ENCODE peak calls at places on chromosome 1, in ten cellular contexts. One of them, this sample, is unnamed.

GRCh38 chr1:240854367-240854766 is 242.4 kb upstream of the GREM2 start:
- DNase-seq in mesendoderm: no peak
- DNase-seq in heart right ventricle: no peak
- DNase-seq in endodermal cell: no peak
- DNase-seq in GM23338: no peak
- DNase-seq in colonic mucosa: no peak
- DNase-seq in PC-3: peak; percentile 87
- DNase-seq in PC-9: no peak
- DNase-seq in A673: no peak
- DNase-seq in spleen: no peak
- DNase-seq in this sample: no peak

GRCh38 chr1:183116416-183116815 is 69.6 kb upstream of the LAMC2 start:
- DNase-seq in mesendoderm: no peak
- DNase-seq in heart right ventricle: no peak
- DNase-seq in endodermal cell: no peak
- DNase-seq in GM23338: no peak
- DNase-seq in colonic mucosa: no peak
- DNase-seq in PC-3: no peak
- DNase-seq in PC-9: no peak
- DNase-seq in A673: no peak
- DNase-seq in spleen: no peak
- DNase-seq in this sample: no peak

GRCh38 chr1:84635261-84635848 is 54.9 kb downstream of the SSX2IP start:
- DNase-seq in mesendoderm: no peak
- DNase-seq in heart right ventricle: no peak
- DNase-seq in endodermal cell: no peak
- DNase-seq in GM23338: no peak
- DNase-seq in colonic mucosa: no peak
- DNase-seq in PC-3: no peak
- DNase-seq in PC-9: no peak
- DNase-seq in A673: no peak
- DNase-seq in spleen: no peak
- DNase-seq in this sample: no peak

GRCh38 chr1:210323957-210324356 is 4.7 kb upstream of the HHAT start:
- DNase-seq in mesendoderm: no peak
- DNase-seq in heart right ventricle: no peak
- DNase-seq in endodermal cell: no peak
- DNase-seq in GM23338: no peak
- DNase-seq in colonic mucosa: no peak
- DNase-seq in PC-3: no peak
- DNase-seq in PC-9: no peak
- DNase-seq in A673: no peak
- DNase-seq in spleen: no peak
- DNase-seq in this sample: no peak

GRCh38 chr1:204146309-204146708 is 5.5 kb downstream of the ETNK2 start:
- DNase-seq in mesendoderm: no peak
- DNase-seq in heart right ventricle: no peak
- DNase-seq in endodermal cell: no peak
- DNase-seq in GM23338: no peak
- DNase-seq in colonic mucosa: no peak
- DNase-seq in PC-3: no peak
- DNase-seq in PC-9: no peak
- DNase-seq in A673: no peak
- DNase-seq in spleen: no peak
- DNase-seq in this sample: no peak

GRCh38 chr1:102836991-102837390 is 271.3 kb downstream of the COL11A1 start:
- DNase-seq in mesendoderm: no peak
- DNase-seq in heart right ventricle: no peak
- DNase-seq in endodermal cell: no peak
- DNase-seq in GM23338: no peak
- DNase-seq in colonic mucosa: no peak
- DNase-seq in PC-3: peak; percentile 70
- DNase-seq in PC-9: no peak
- DNase-seq in A673: no peak
- DNase-seq in spleen: no peak
- DNase-seq in this sample: no peak

GRCh38 chr1:111281411-111281810 is 9.2 kb upstream of the CHIA start:
- DNase-seq in mesendoderm: peak; percentile 61
- DNase-seq in heart right ventricle: no peak
- DNase-seq in endodermal cell: no peak
- DNase-seq in GM23338: no peak
- DNase-seq in colonic mucosa: no peak
- DNase-seq in PC-3: no peak
- DNase-seq in PC-9: no peak
- DNase-seq in A673: no peak
- DNase-seq in spleen: no peak
- DNase-seq in this sample: no peak

GRCh38 chr1:41927118-41927517 is 8.4 kb upstream of the HIVEP3 start:
- DNase-seq in mesendoderm: no peak
- DNase-seq in heart right ventricle: no peak
- DNase-seq in endodermal cell: no peak
- DNase-seq in GM23338: no peak
- DNase-seq in colonic mucosa: no peak
- DNase-seq in PC-3: peak; percentile 59
- DNase-seq in PC-9: no peak
- DNase-seq in A673: no peak
- DNase-seq in spleen: no peak
- DNase-seq in this sample: no peak

GRCh38 chr1:216462061-216462775 is 39.0 kb upstream of the USH2A start:
- DNase-seq in mesendoderm: peak; percentile 46
- DNase-seq in heart right ventricle: no peak
- DNase-seq in endodermal cell: no peak
- DNase-seq in GM23338: no peak
- DNase-seq in colonic mucosa: no peak
- DNase-seq in PC-3: peak; percentile 51
- DNase-seq in PC-9: no peak
- DNase-seq in A673: no peak
- DNase-seq in spleen: no peak
- DNase-seq in this sample: no peak

GRCh38 chr1:161962094-161962887 is 61.4 kb downstream of the OLFML2B start:
- DNase-seq in mesendoderm: peak; percentile 74
- DNase-seq in heart right ventricle: no peak
- DNase-seq in endodermal cell: peak; percentile 35
- DNase-seq in GM23338: no peak
- DNase-seq in colonic mucosa: no peak
- DNase-seq in PC-3: peak; percentile 81
- DNase-seq in PC-9: no peak
- DNase-seq in A673: peak; percentile 86
- DNase-seq in spleen: no peak
- DNase-seq in this sample: no peak

GRCh38 chr1:212500351-212500750 is 67.6 kb downstream of the NENF start:
- DNase-seq in mesendoderm: no peak
- DNase-seq in heart right ventricle: no peak
- DNase-seq in endodermal cell: no peak
- DNase-seq in GM23338: no peak
- DNase-seq in colonic mucosa: no peak
- DNase-seq in PC-3: no peak
- DNase-seq in PC-9: no peak
- DNase-seq in A673: no peak
- DNase-seq in spleen: no peak
- DNase-seq in this sample: no peak

GRCh38 chr1:9455487-9456237 is 83.6 kb upstream of the SLC25A33 start:
- DNase-seq in mesendoderm: peak; percentile 90
- DNase-seq in heart right ventricle: peak; percentile 60
- DNase-seq in endodermal cell: peak; percentile 97
- DNase-seq in GM23338: peak; percentile 96
- DNase-seq in colonic mucosa: peak; percentile 77
- DNase-seq in PC-3: peak; percentile 60
- DNase-seq in PC-9: peak; percentile 34
- DNase-seq in A673: peak; percentile 73
- DNase-seq in spleen: peak; percentile 87
- DNase-seq in this sample: peak; percentile 21

GRCh38 chr1:231058416-231059109 is 18.5 kb upstream of the FAM89A start:
- DNase-seq in mesendoderm: no peak
- DNase-seq in heart right ventricle: no peak
- DNase-seq in endodermal cell: no peak
- DNase-seq in GM23338: no peak
- DNase-seq in colonic mucosa: no peak
- DNase-seq in PC-3: peak; percentile 18
- DNase-seq in PC-9: no peak
- DNase-seq in A673: no peak
- DNase-seq in spleen: no peak
- DNase-seq in this sample: no peak

GRCh38 chr1:235739124-235739523 is 89.5 kb upstream of the GNG4 start:
- DNase-seq in mesendoderm: no peak
- DNase-seq in heart right ventricle: no peak
- DNase-seq in endodermal cell: no peak
- DNase-seq in GM23338: no peak
- DNase-seq in colonic mucosa: no peak
- DNase-seq in PC-3: peak; percentile 74
- DNase-seq in PC-9: no peak
- DNase-seq in A673: no peak
- DNase-seq in spleen: no peak
- DNase-seq in this sample: no peak

GRCh38 chr1:82837261-82837660 is 1036.5 kb downstream of the ADGRL2 start:
- DNase-seq in mesendoderm: no peak
- DNase-seq in heart right ventricle: no peak
- DNase-seq in endodermal cell: no peak
- DNase-seq in GM23338: no peak
- DNase-seq in colonic mucosa: no peak
- DNase-seq in PC-3: no peak
- DNase-seq in PC-9: no peak
- DNase-seq in A673: no peak
- DNase-seq in spleen: no peak
- DNase-seq in this sample: no peak

GRCh38 chr1:94741510-94741909 is 78.6 kb upstream of the SLC44A3 start:
- DNase-seq in mesendoderm: no peak
- DNase-seq in heart right ventricle: no peak
- DNase-seq in endodermal cell: no peak
- DNase-seq in GM23338: no peak
- DNase-seq in colonic mucosa: no peak
- DNase-seq in PC-3: no peak
- DNase-seq in PC-9: no peak
- DNase-seq in A673: no peak
- DNase-seq in spleen: no peak
- DNase-seq in this sample: no peak

GRCh38 chr1:62778208-62778607 is 5.7 kb upstream of the ATG4C start:
- DNase-seq in mesendoderm: peak; percentile 71
- DNase-seq in heart right ventricle: no peak
- DNase-seq in endodermal cell: no peak
- DNase-seq in GM23338: peak; percentile 43
- DNase-seq in colonic mucosa: no peak
- DNase-seq in PC-3: no peak
- DNase-seq in PC-9: no peak
- DNase-seq in A673: no peak
- DNase-seq in spleen: no peak
- DNase-seq in this sample: no peak

GRCh38 chr1:22591576-22591975 is 28.3 kb downstream of the EPHA8 start:
- DNase-seq in mesendoderm: no peak
- DNase-seq in heart right ventricle: no peak
- DNase-seq in endodermal cell: no peak
- DNase-seq in GM23338: no peak
- DNase-seq in colonic mucosa: no peak
- DNase-seq in PC-3: no peak
- DNase-seq in PC-9: no peak
- DNase-seq in A673: no peak
- DNase-seq in spleen: no peak
- DNase-seq in this sample: no peak

GRCh38 chr1:30927448-30927847 is 18.9 kb upstream of the SDC3 start:
- DNase-seq in mesendoderm: no peak
- DNase-seq in heart right ventricle: no peak
- DNase-seq in endodermal cell: no peak
- DNase-seq in GM23338: no peak
- DNase-seq in colonic mucosa: no peak
- DNase-seq in PC-3: no peak
- DNase-seq in PC-9: no peak
- DNase-seq in A673: no peak
- DNase-seq in spleen: no peak
- DNase-seq in this sample: no peak
- H3K4me1 ChIP-seq in mesendoderm: no peaks in the 10 kb centered on the region
- H3K4me1 ChIP-seq in heart right ventricle: no peaks in the 10 kb centered on the region
- H3K4me1 ChIP-seq in endodermal cell: no peaks in the 10 kb centered on the region
- H3K4me1 ChIP-seq in GM23338: peaks cover 9% of the 10 kb centered on the region
- H3K4me1 ChIP-seq in colonic mucosa: peaks cover 3% of the 10 kb centered on the region
- H3K4me1 ChIP-seq in PC-3: no peaks in the 10 kb centered on the region
- H3K4me1 ChIP-seq in PC-9: no peaks in the 10 kb centered on the region
- H3K4me1 ChIP-seq in A673: no peaks in the 10 kb centered on the region
- H3K4me1 ChIP-seq in spleen: no peaks in the 10 kb centered on the region
- H3K4me1 ChIP-seq in this sample: no peaks in the 10 kb centered on the region

GRCh38 chr1:223704921-223705878 is 7.1 kb upstream of the CAPN2 start:
- DNase-seq in mesendoderm: no peak
- DNase-seq in heart right ventricle: peak; percentile 41
- DNase-seq in endodermal cell: peak; percentile 43
- DNase-seq in GM23338: no peak
- DNase-seq in colonic mucosa: no peak
- DNase-seq in PC-3: peak; percentile 81
- DNase-seq in PC-9: peak; percentile 31
- DNase-seq in A673: peak; percentile 63
- DNase-seq in spleen: no peak
- DNase-seq in this sample: no peak
- H3K4me3 ChIP-seq in mesendoderm: no peak overlapping the region
- H3K4me3 ChIP-seq in heart right ventricle: no peak overlapping the region
- H3K4me3 ChIP-seq in endodermal cell: no peak overlapping the region
- H3K4me3 ChIP-seq in GM23338: no peak overlapping the region
- H3K4me3 ChIP-seq in colonic mucosa: no peak overlapping the region
- H3K4me3 ChIP-seq in PC-3: peak overlapping the region; percentile 20
- H3K4me3 ChIP-seq in PC-9: no peak overlapping the region
- H3K4me3 ChIP-seq in A673: peak overlapping the region; percentile 5
- H3K4me3 ChIP-seq in spleen: no peak overlapping the region
- H3K4me3 ChIP-seq in this sample: no peak overlapping the region

DNA sequence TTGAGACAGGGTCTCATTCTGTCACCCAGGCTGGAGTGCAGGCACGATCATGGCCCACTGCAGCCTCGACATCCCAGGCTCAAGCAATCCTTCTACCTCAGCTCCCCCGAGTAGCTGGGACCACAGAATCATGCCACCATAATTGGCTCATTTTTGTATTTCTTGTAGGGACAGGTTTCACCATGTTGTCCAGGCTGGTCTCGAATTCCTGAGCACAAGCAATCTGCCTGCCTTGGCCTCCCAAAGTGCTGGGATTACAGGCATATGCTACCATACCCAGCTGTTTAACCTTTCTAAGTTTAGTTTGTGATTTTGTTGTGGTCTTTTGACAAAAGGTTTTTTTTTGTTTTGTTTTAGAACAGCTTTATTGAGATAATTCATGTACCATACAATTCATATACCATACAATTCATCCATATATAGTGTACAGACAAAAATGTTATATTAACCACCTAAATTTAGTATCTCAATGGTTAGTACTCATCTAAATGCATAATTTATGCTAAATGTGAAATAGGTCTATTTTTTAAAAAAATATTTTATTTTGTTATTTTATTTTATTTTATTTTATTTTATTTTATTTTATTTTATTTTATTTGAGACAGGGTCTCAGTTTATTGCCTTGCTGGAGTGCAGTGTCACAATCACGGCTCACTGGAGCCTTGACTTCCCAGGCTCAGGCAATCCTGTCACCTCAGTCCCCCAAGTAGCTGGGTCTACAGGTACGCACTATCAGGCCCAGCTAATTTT is 8.9 kb downstream of the ZMPSTE24 start:
- DNase-seq in mesendoderm: no peak
- DNase-seq in heart right ventricle: no peak
- DNase-seq in endodermal cell: no peak
- DNase-seq in GM23338: no peak
- DNase-seq in colonic mucosa: no peak
- DNase-seq in PC-3: no peak
- DNase-seq in PC-9: no peak
- DNase-seq in A673: no peak
- DNase-seq in spleen: no peak
- DNase-seq in this sample: no peak
- H3K36me3 ChIP-seq in mesendoderm: peaks cover 3% of the 10 kb centered on the region
- H3K36me3 ChIP-seq in heart right ventricle: peaks cover 87% of the 10 kb centered on the region
- H3K36me3 ChIP-seq in endodermal cell: peaks cover 82% of the 10 kb centered on the region
- H3K36me3 ChIP-seq in GM23338: peaks cover 44% of the 10 kb centered on the region
- H3K36me3 ChIP-seq in colonic mucosa: peaks cover 13% of the 10 kb centered on the region
- H3K36me3 ChIP-seq in PC-3: peaks cover 56% of the 10 kb centered on the region
- H3K36me3 ChIP-seq in PC-9: peaks cover 47% of the 10 kb centered on the region
- H3K36me3 ChIP-seq in A673: peaks cover 70% of the 10 kb centered on the region
- H3K36me3 ChIP-seq in spleen: peaks cover 100% of the 10 kb centered on the region
- H3K36me3 ChIP-seq in this sample: peaks cover 65% of the 10 kb centered on the region

GRCh38 chr1:211332036-211332616 is 5.5 kb downstream of the TRAF5 start:
- DNase-seq in mesendoderm: no peak
- DNase-seq in heart right ventricle: no peak
- DNase-seq in endodermal cell: no peak
- DNase-seq in GM23338: no peak
- DNase-seq in colonic mucosa: no peak
- DNase-seq in PC-3: no peak
- DNase-seq in PC-9: no peak
- DNase-seq in A673: no peak
- DNase-seq in spleen: peak; percentile 33
- DNase-seq in this sample: no peak
- H3K4me1 ChIP-seq in mesendoderm: peaks cover 25% of the 10 kb centered on the region
- H3K4me1 ChIP-seq in heart right ventricle: peaks cover 10% of the 10 kb centered on the region
- H3K4me1 ChIP-seq in endodermal cell: peaks cover 7% of the 10 kb centered on the region
- H3K4me1 ChIP-seq in GM23338: peaks cover 38% of the 10 kb centered on the region
- H3K4me1 ChIP-seq in colonic mucosa: peaks cover 41% of the 10 kb centered on the region
- H3K4me1 ChIP-seq in PC-3: peaks cover 41% of the 10 kb centered on the region
- H3K4me1 ChIP-seq in PC-9: peaks cover 46% of the 10 kb centered on the region
- H3K4me1 ChIP-seq in A673: no peaks in the 10 kb centered on the region
- H3K4me1 ChIP-seq in spleen: peaks cover 76% of the 10 kb centered on the region
- H3K4me1 ChIP-seq in this sample: peaks cover 73% of the 10 kb centered on the region